ENCODE peak calls at places on chromosomes 1 and 21, in five cellular contexts. M is uterus; I is A549; G is endodermal cell; H is CD8-positive, alpha-beta T cell. R is an unnamed sample.
A peak's percentile ranks its signal among the peaks of the same experiment; 100 is the strongest.

GRCh38 chr1:159892944-159893343 is 7.0 kb downstream of the CFAP45 start:
- DNase-seq in M (no peak), I (peak; percentile 41), G (peak; percentile 80), H (no peak), R (no peak)

GRCh38 chr1:178456472-178456871 is 40.3 kb downstream of the CLEC20A start:
- DNase-seq in M (no peak), I (no peak), G (no peak), H (no peak), R (no peak)

GRCh38 chr1:17844146-17844826 is 89.2 kb downstream of the ACTL8 start:
- DNase-seq in M (no peak), I (no peak), G (no peak), H (no peak), R (no peak)

GRCh38 chr1:222844108-222844779 is 29.4 kb downstream of the DISP1 start:
- DNase-seq in M (no peak), I (peak; percentile 37), G (no peak), H (no peak), R (no peak)

GRCh38 chr1:155651861-155652661 is 36.5 kb downstream of the YY1AP1 start:
- DNase-seq in M (no peak), I (no peak), G (no peak), H (no peak), R (no peak)

GRCh38 chr1:223343692-223344091 is 20.3 kb downstream of the SUSD4 start:
- DNase-seq in M (no peak), I (no peak), G (no peak), H (no peak), R (no peak)

GRCh38 chr1:15192916-15193550 is 39.5 kb downstream of the TMEM51 start:
- DNase-seq in M (no peak), I (no peak), G (no peak), H (no peak), R (no peak)

GRCh38 chr1:188888387-188888786 is 1589.3 kb downstream of the BRINP3 start:
- DNase-seq in M (no peak), I (peak; percentile 27), G (no peak), H (no peak), R (no peak)

GRCh38 chr1:193025218-193025617 is 33.9 kb downstream of the UCHL5 start:
- DNase-seq in M (no peak), I (no peak), G (no peak), H (no peak), R (no peak)

GRCh38 chr1:79006564-79006963 is at the start of gene ADGRL4:
- DNase-seq in M (peak; percentile 53), I (no peak), G (peak; percentile 86), H (no peak), R (no peak)

GRCh38 chr1:48572632-48573258 is 100.7 kb upstream of the SPATA6 start:
- DNase-seq in M (no peak), I (peak; percentile 42), G (peak; percentile 94), H (no peak), R (no peak)

GRCh38 chr1:98406346-98407088 is 255.0 kb upstream of the SNX7 start:
- DNase-seq in M (no peak), I (no peak), G (no peak), H (no peak), R (no peak)

GRCh38 chr1:228721407-228721806 is 13.9 kb upstream of the RHOU start:
- DNase-seq in M (no peak), I (no peak), G (no peak), H (no peak), R (peak; percentile 97)

GRCh38 chr1:84303154-84303830 is 1.8 kb downstream of the SAMD13 start:
- DNase-seq in M (no peak), I (no peak), G (no peak), H (no peak), R (no peak)

GRCh38 chr1:84611796-84612195 is 37.6 kb upstream of the CTBS start:
- DNase-seq in M (no peak), I (no peak), G (no peak), H (no peak), R (no peak)

GRCh38 chr21:38258803-38259485 is 2.2 kb downstream of the KCNJ15 start:
- DNase-seq in M (no peak), I (peak; percentile 87), G (no peak), H (no peak), R (no peak)

GRCh38 chr1:78831731-78832360 is 174.7 kb downstream of the ADGRL4 start:
- DNase-seq in M (no peak), I (peak; percentile 5), G (no peak), H (no peak), R (no peak)

GRCh38 chr1:173113015-173113741 is 62.4 kb upstream of the TNFSF18 start:
- DNase-seq in M (no peak), I (no peak), G (no peak), H (no peak), R (no peak)

GRCh38 chr1:246689409-246689997 is 34.7 kb upstream of the SCCPDH start:
- DNase-seq in M (peak; percentile 36), I (peak; percentile 74), G (peak; percentile 86), H (peak; percentile 28), R (peak; percentile 54)

GRCh38 chr1:9597361-9598315 is 8.9 kb downstream of the TMEM201 start:
- DNase-seq in M (no peak), I (no peak), G (no peak), H (no peak), R (no peak)

GRCh38 chr1:11714831-11715574 is 20.9 kb upstream of the AGTRAP start:
- DNase-seq in M (no peak), I (no peak), G (no peak), H (no peak), R (no peak)

GRCh38 chr1:114512595-114513280 is 1.7 kb upstream of the TRIM33 start:
- DNase-seq in M (no peak), I (no peak), G (no peak), H (no peak), R (no peak)

GRCh38 chr1:231091853-231092301 is 51.8 kb upstream of the FAM89A start:
- DNase-seq in M (no peak), I (peak; percentile 61), G (peak; percentile 90), H (peak; percentile 40), R (no peak)

GRCh38 chr1:183012301-183012994 is 10.8 kb upstream of the LAMC1 start:
- DNase-seq in M (no peak), I (no peak), G (no peak), H (no peak), R (no peak)

GRCh38 chr21:31903896-31904295 is 31.1 kb downstream of the HUNK start:
- DNase-seq in M (no peak), I (no peak), G (no peak), H (no peak), R (no peak)

GRCh38 chr1:109201123-109201703 is 12.5 kb upstream of the SARS1 start:
- DNase-seq in M (no peak), I (peak; percentile 49), G (peak; percentile 90), H (peak; percentile 23), R (no peak)

DNA sequence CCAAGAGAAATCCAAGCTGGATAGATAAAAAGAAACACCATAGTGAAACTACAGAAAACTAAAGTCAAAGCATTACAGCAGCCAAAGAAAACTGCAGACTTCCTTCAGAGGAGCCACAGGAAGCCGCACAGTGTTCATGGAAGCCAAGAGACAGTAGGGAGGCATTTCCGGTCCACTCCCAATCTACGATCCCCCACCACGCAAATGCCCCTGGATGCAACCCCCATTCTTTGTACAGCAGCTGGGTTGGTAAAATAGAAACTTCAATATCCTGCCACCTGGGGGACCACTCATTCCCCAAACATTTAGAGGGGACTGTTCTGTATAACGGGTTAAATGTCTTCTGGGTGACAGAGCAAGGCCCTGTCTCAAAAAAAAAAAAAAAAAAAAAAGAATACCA is 43.9 kb upstream of the TSPEAR start:
- DNase-seq in M (no peak), I (no peak), G (no peak), H (no peak), R (no peak)
- TF ChIP-seq CTCF in M (no peak), I (no peak), G (no peak), H (no peak), R (peak; percentile 17)

DNA sequence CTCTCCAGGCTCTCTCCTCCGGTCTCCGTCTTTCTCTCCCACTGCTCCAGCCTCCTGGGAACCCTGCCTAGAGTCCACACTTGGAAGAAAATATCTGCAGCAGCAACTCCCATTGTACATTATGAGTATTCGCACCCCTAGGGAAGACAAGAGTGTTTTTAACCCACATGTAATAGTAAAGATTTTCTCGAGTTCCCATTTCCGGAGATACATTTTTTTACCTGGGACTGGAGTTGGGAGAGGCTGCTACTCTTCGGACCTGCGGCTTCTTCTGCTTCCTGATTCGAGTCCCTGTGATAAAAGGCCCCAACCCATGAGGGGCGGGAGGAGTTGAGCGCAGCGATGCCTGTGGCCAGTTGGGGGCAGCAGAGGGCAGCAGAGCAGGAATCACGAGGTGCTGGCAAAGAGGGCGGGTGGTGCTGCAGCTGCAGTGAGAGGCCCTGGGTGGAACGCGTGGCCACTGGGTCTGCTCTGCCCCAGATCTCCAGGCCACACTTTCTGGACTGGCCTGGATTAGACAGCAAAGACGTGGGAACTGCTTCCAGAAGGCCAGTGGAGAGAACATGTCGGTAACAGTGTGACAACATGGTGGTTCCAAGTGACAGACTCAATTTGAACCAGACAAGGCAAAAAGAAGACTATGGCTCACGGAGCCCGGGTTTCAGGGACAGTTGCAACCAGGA is 221.0 kb upstream of the CSF3R start:
- DNase-seq in M (no peak), I (peak; percentile 59), G (peak; percentile 97), H (peak; percentile 35), R (peak; percentile 17)
- TF ChIP-seq CTCF in M (peak; percentile 48), I (peak; percentile 63), G (peak; percentile 96), H (peak; percentile 49), R (peak; percentile 100)

DNA sequence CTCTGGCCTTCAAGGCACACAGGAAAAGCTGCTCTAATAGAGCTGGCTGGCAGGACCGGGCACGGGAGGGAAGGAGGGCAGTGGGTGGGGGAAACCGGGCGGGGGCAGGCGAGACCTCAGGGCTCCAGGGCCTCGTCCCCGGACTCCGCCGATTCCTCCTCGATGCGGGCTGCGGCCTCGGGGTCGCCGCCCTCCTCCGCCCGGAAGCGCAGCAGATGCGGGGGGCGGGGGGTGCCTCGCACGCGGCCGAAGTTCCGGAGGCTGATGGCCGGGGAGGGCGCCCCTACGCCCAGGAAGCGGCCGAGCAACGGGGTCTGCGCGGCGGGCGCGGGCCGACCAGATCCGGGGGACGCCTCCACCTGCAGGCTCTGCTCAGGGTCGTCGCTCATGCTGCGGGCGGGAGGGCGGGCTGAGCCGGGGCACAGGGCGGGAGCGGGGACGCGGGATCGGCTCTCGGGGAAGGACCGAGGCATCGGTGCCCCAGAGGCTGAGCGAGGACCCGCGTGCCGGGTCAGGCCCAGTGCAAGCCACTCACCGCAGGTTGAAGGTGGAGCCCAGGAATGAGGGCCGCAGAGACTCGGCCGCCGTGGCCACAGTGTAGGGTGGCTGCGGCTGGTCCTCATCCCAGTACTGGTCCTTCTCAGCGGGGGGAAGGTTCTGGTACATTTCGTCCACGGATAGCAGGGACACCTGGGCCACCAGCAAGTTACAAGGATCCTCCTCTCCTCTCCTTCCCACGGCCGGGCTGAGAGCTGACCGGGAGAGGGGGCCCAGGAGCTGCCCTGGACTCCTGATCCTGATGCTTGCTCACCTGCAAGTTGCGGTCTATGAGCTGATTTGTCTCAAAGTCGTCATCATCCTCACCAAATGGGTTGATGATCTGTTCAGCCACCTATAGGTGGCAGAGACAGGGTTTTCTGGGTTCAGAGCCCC is 3.6 kb downstream of the BEST4 start:
- DNase-seq in M (no peak), I (no peak), G (peak; percentile 85), H (peak; percentile 20), R (no peak)
- TF ChIP-seq CTCF in M (no peak), I (no peak), G (peak; percentile 50), H (no peak), R (no peak)

DNA sequence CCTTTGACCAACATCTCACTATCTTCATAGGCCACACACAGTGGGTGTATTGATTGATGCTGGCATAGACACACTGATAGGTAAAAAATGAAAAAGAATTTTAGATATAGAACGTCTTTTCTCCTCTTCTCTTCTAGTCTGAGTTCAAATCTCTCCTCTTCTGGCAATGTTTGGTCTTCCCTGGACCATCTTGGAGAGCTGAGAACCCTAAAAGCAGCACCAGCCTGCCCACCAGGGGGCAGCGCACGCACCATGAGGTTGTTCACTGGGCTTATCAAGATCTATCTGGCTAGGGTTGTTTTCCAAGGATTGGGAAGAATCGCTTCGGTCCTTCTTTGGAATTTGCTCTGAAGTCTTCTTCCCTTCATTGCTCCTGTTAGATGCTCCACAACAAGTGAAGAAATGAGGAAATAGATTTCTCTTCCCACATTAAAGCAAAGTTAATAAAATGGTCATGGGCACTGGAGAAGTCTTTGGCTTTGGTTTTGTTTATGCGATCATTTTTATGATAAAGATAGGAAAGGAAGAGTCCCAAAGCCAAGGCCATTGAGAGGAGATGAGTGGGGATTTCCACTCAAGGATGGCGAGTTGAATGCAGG is 104.0 kb upstream of the OLIG2 start:
- DNase-seq in M (no peak), I (peak; percentile 12), G (peak; percentile 86), H (peak; percentile 47), R (no peak)
- TF ChIP-seq CTCF in M (no peak), I (no peak), G (peak; percentile 84), H (peak; percentile 55), R (peak; percentile 45)

R was measured in LNCaP clone FGC.